ENCODE peak calls at places on chromosomes 1 and 21, in nine cellular contexts. H, I, A, X, R, M, T, B and U are unnamed samples.

GRCh38 chr1:3505161-3505560 is 50.7 kb downstream of the ARHGEF16 start:
- ATAC-seq in H (no peak), I (no peak), A (no peak), X (no peak), R (no peak), M (no peak), T (no peak), B (no peak), U (no peak)

GRCh38 chr1:200290010-200290685 is 119.7 kb downstream of the ZNF281 start:
- ATAC-seq in H (no peak), I (no peak), A (no peak), X (no peak), R (no peak), M (no peak), T (no peak), B (no peak), U (peak)

GRCh38 chr1:235270625-235271024 is 57.4 kb downstream of the ARID4B start:
- ATAC-seq in H (no peak), I (peak), A (peak), X (peak), R (no peak), M (no peak), T (peak), B (peak), U (peak)

GRCh38 chr1:20367626-20368025 is 77.0 kb downstream of the VWA5B1 start:
- ATAC-seq in H (no peak), I (no peak), A (no peak), X (no peak), R (no peak), M (no peak), T (no peak), B (no peak), U (no peak)

GRCh38 chr1:86155061-86155806 is 1.3 kb downstream of the COL24A1 start:
- ATAC-seq in H (peak), I (no peak), A (peak), X (no peak), R (peak), M (peak), T (no peak), B (no peak), U (peak)

GRCh38 chr21:38954450-38955059 is 148.8 kb downstream of the ETS2 start:
- ATAC-seq in H (no peak), I (no peak), A (no peak), X (no peak), R (no peak), M (no peak), T (no peak), B (no peak), U (no peak)

GRCh38 chr1:201013031-201013485 is 10.5 kb downstream of the KIF21B start:
- ATAC-seq in H (no peak), I (peak), A (no peak), X (peak), R (no peak), M (no peak), T (peak), B (peak), U (no peak)

GRCh38 chr1:153945131-153945794 is 1.3 kb downstream of the DENND4B start:
- ATAC-seq in H (no peak), I (peak), A (peak), X (peak), R (peak), M (peak), T (peak), B (peak), U (peak)

GRCh38 chr1:152517237-152517811 is 3.0 kb downstream of the CRCT1 start:
- ATAC-seq in H (no peak), I (no peak), A (no peak), X (no peak), R (no peak), M (no peak), T (no peak), B (no peak), U (no peak)

GRCh38 chr1:236997361-236997760 is 6.9 kb downstream of the MT1HL1 start:
- ATAC-seq in H (no peak), I (no peak), A (no peak), X (no peak), R (peak), M (peak), T (no peak), B (no peak), U (no peak)

GRCh38 chr1:10639301-10640078 is 157.0 kb downstream of the CASZ1 start:
- ATAC-seq in H (no peak), I (no peak), A (no peak), X (no peak), R (no peak), M (no peak), T (no peak), B (no peak), U (no peak)

GRCh38 chr1:52593495-52593894 is 8.7 kb upstream of the GPX7 start:
- ATAC-seq in H (no peak), I (no peak), A (no peak), X (no peak), R (no peak), M (no peak), T (no peak), B (no peak), U (no peak)

GRCh38 chr1:59549067-59549837 is 252.4 kb downstream of the FGGY start:
- ATAC-seq in H (peak), I (no peak), A (peak), X (no peak), R (peak), M (no peak), T (no peak), B (no peak), U (no peak)

GRCh38 chr1:17009706-17010105 is 2.0 kb downstream of the ATP13A2 start:
- ATAC-seq in H (no peak), I (no peak), A (no peak), X (no peak), R (peak), M (no peak), T (no peak), B (no peak), U (no peak)

GRCh38 chr1:151847867-151848596 is 5.5 kb downstream of the THEM5 start:
- ATAC-seq in H (no peak), I (peak), A (no peak), X (no peak), R (peak), M (no peak), T (no peak), B (no peak), U (peak)

GRCh38 chr1:235566092-235566491 is 61.8 kb upstream of the B3GALNT2 start:
- ATAC-seq in H (no peak), I (no peak), A (no peak), X (no peak), R (no peak), M (no peak), T (no peak), B (no peak), U (no peak)

GRCh38 chr1:59005491-59006308 is 221.9 kb upstream of the JUN start:
- ATAC-seq in H (no peak), I (peak), A (no peak), X (peak), R (no peak), M (no peak), T (peak), B (peak), U (no peak)

GRCh38 chr1:204530932-204531331 is 14.7 kb downstream of the MDM4 start:
- ATAC-seq in H (no peak), I (peak), A (no peak), X (peak), R (no peak), M (no peak), T (no peak), B (no peak), U (no peak)

GRCh38 chr1:89841507-89841906 is 20.7 kb downstream of the LRRC8D start:
- ATAC-seq in H (peak), I (no peak), A (no peak), X (no peak), R (no peak), M (no peak), T (no peak), B (no peak), U (no peak)

GRCh38 chr1:116544588-116545358 is 26.1 kb downstream of the CD58 start:
- ATAC-seq in H (no peak), I (peak), A (no peak), X (peak), R (no peak), M (no peak), T (no peak), B (no peak), U (no peak)

GRCh38 chr1:14217384-14217783 is 381.1 kb upstream of the KAZN start:
- ATAC-seq in H (no peak), I (no peak), A (no peak), X (no peak), R (no peak), M (no peak), T (no peak), B (no peak), U (no peak)

GRCh38 chr1:27574871-27575831 is 28.8 kb downstream of the AHDC1 start:
- ATAC-seq in H (peak), I (peak), A (peak), X (peak), R (peak), M (peak), T (no peak), B (peak), U (peak)

GRCh38 chr21:43287974-43288755 is 119.4 kb downstream of the CRYAA start:
- ATAC-seq in H (peak), I (no peak), A (peak), X (no peak), R (no peak), M (no peak), T (no peak), B (no peak), U (no peak)